ENCODE peak calls at places on chromosomes 7 and 10, in four cellular contexts. One of them, this sample, is unnamed.
A peak's percentile ranks its signal among the peaks of the same experiment; 100 is the strongest.

GRCh38 chr7:120961638-120962173 is 11.1 kb downstream of the ING3 start:
- DNase-seq in IMR-90: peak; percentile 11
- DNase-seq in K562: no peak
- DNase-seq in HepG2: no peak
- DNase-seq in this sample: no peak

GRCh38 chr7:97025983-97026704 is 1.5 kb upstream of the DLX5 start:
- DNase-seq in IMR-90: no peak
- DNase-seq in K562: no peak
- DNase-seq in HepG2: no peak
- DNase-seq in this sample: no peak

GRCh38 chr7:119720541-119720940 is 552.4 kb upstream of the KCND2 start:
- DNase-seq in IMR-90: peak; percentile 84
- DNase-seq in K562: no peak
- DNase-seq in HepG2: no peak
- DNase-seq in this sample: no peak

GRCh38 chr7:130365511-130366441 is 14.5 kb upstream of the CPA1 start:
- DNase-seq in IMR-90: peak; percentile 94
- DNase-seq in K562: no peak
- DNase-seq in HepG2: no peak
- DNase-seq in this sample: no peak

GRCh38 chr7:22660732-22661131 is 66.3 kb upstream of the IL6 start:
- DNase-seq in IMR-90: no peak
- DNase-seq in K562: no peak
- DNase-seq in HepG2: peak; percentile 4
- DNase-seq in this sample: peak; percentile 27

GRCh38 chr10:109386921-109387320 is 536.4 kb downstream of the XPNPEP1 start:
- DNase-seq in IMR-90: no peak
- DNase-seq in K562: no peak
- DNase-seq in HepG2: no peak
- DNase-seq in this sample: no peak

GRCh38 chr10:70284542-70285150 is 842 bp upstream of the NPFFR1 start:
- DNase-seq in IMR-90: no peak
- DNase-seq in K562: no peak
- DNase-seq in HepG2: no peak
- DNase-seq in this sample: no peak

GRCh38 chr7:138002828-138003189 is 923 bp upstream of the CREB3L2 start:
- DNase-seq in IMR-90: no peak
- DNase-seq in K562: no peak
- DNase-seq in HepG2: no peak
- DNase-seq in this sample: no peak

GRCh38 chr7:25009271-25009670 is 29.3 kb upstream of the OSBPL3 start:
- DNase-seq in IMR-90: peak; percentile 98
- DNase-seq in K562: no peak
- DNase-seq in HepG2: no peak
- DNase-seq in this sample: no peak

GRCh38 chr7:167976-168791 is 24.2 kb upstream of the FAM20C start:
- DNase-seq in IMR-90: no peak
- DNase-seq in K562: no peak
- DNase-seq in HepG2: no peak
- DNase-seq in this sample: no peak

GRCh38 chr10:15433850-15434537 is 62.9 kb upstream of the FAM171A1 start:
- DNase-seq in IMR-90: peak; percentile 46
- DNase-seq in K562: peak; percentile 58
- DNase-seq in HepG2: peak; percentile 30
- DNase-seq in this sample: peak; percentile 40

GRCh38 chr10:69412232-69412631 is 4.5 kb downstream of the TACR2 start:
- DNase-seq in IMR-90: no peak
- DNase-seq in K562: no peak
- DNase-seq in HepG2: no peak
- DNase-seq in this sample: no peak

GRCh38 chr7:44755698-44756627 is 7.3 kb downstream of the ZMIZ2 start:
- DNase-seq in IMR-90: no peak
- DNase-seq in K562: no peak
- DNase-seq in HepG2: no peak
- DNase-seq in this sample: no peak

GRCh38 chr7:140923358-140924006 is 1.2 kb downstream of the BRAF start:
- DNase-seq in IMR-90: no peak
- DNase-seq in K562: peak; percentile 41
- DNase-seq in HepG2: no peak
- DNase-seq in this sample: peak; percentile 13

GRCh38 chr7:45917658-45918057 is 3.4 kb downstream of the IGFBP3 start:
- DNase-seq in IMR-90: peak; percentile 64
- DNase-seq in K562: peak; percentile 74
- DNase-seq in HepG2: peak; percentile 28
- DNase-seq in this sample: peak; percentile 78

GRCh38 chr7:48875300-48875916 is 48.9 kb upstream of the CDC14C start:
- DNase-seq in IMR-90: no peak
- DNase-seq in K562: no peak
- DNase-seq in HepG2: peak; percentile 15
- DNase-seq in this sample: peak; percentile 48

GRCh38 chr10:93671042-93671441 is 31.4 kb downstream of the FRA10AC1 start:
- DNase-seq in IMR-90: no peak
- DNase-seq in K562: no peak
- DNase-seq in HepG2: no peak
- DNase-seq in this sample: no peak

GRCh38 chr7:94394399-94395140 is at the start of gene COL1A2:
- DNase-seq in IMR-90: peak; percentile 99
- DNase-seq in K562: peak; percentile 16
- DNase-seq in HepG2: no peak
- DNase-seq in this sample: no peak

GRCh38 chr10:103712898-103713498 is 142.4 kb downstream of the SH3PXD2A start:
- DNase-seq in IMR-90: peak; percentile 75
- DNase-seq in K562: peak; percentile 56
- DNase-seq in HepG2: peak; percentile 57
- DNase-seq in this sample: peak; percentile 74

GRCh38 chr7:87341441-87341840 is 4.0 kb upstream of the CROT start:
- DNase-seq in IMR-90: no peak
- DNase-seq in K562: no peak
- DNase-seq in HepG2: no peak
- DNase-seq in this sample: no peak

GRCh38 chr10:124168991-124169826 is 75.8 kb upstream of the CHST15 start:
- DNase-seq in IMR-90: no peak
- DNase-seq in K562: no peak
- DNase-seq in HepG2: no peak
- DNase-seq in this sample: no peak

GRCh38 chr10:88682491-88682890 is 18.2 kb downstream of the LIPF start:
- DNase-seq in IMR-90: no peak
- DNase-seq in K562: no peak
- DNase-seq in HepG2: no peak
- DNase-seq in this sample: no peak

GRCh38 chr7:92835140-92835850 is 1.1 kb downstream of the CDK6 start:
- DNase-seq in IMR-90: peak; percentile 74
- DNase-seq in K562: peak; percentile 72
- DNase-seq in HepG2: peak; percentile 87
- DNase-seq in this sample: peak; percentile 79
- TF ChIP-seq MAZ in IMR-90: no peak
- TF ChIP-seq MAZ in K562: no peak
- TF ChIP-seq MAZ in HepG2: no peak
- TF ChIP-seq MAZ in this sample: no peak

GRCh38 chr10:111128331-111129167 is 51.7 kb downstream of the ADRA2A start:
- DNase-seq in IMR-90: peak; percentile 12
- DNase-seq in K562: peak; percentile 59
- DNase-seq in HepG2: no peak
- DNase-seq in this sample: peak; percentile 61

GRCh38 chr10:111126981-111127848 is 50.4 kb downstream of the ADRA2A start:
- DNase-seq in IMR-90: no peak
- DNase-seq in K562: peak; percentile 13
- DNase-seq in HepG2: no peak
- DNase-seq in this sample: no peak

GRCh38 chr10:111131168-111131799 is 54.5 kb downstream of the ADRA2A start:
- DNase-seq in IMR-90: no peak
- DNase-seq in K562: peak; percentile 15
- DNase-seq in HepG2: no peak
- DNase-seq in this sample: no peak

GRCh38 chr10:111130471-111130870 is 53.6 kb downstream of the ADRA2A start:
- DNase-seq in IMR-90: no peak
- DNase-seq in K562: no peak
- DNase-seq in HepG2: no peak
- DNase-seq in this sample: no peak

DNA sequence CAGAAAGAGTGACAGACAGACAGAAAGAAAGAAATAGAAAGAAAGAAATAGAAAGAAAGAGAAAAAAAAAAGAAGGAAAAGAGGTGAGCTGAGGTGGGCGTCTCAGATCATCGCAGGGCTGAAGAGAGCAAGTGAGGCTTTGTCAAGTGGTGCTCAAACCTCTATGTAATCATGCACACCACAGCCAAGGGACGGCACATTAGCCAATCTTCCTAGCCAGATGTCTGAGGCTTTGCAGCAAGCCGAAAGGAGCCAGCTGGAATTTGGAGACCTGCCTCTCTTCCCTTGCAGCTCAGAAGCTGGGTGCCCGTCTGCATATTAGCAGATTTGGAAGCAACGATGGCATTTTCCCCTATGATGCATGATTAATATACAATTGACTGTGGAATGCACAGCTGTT is 52.5 kb downstream of the ADRA2A start:
- DNase-seq in IMR-90: no peak
- DNase-seq in K562: no peak
- DNase-seq in HepG2: no peak
- DNase-seq in this sample: no peak
- H3K27ac ChIP-seq in IMR-90: no peak overlapping the region
- H3K27ac ChIP-seq in K562: no peak overlapping the region
- H3K27ac ChIP-seq in HepG2: no peak overlapping the region
- H3K27ac ChIP-seq in this sample: no peak overlapping the region

GRCh38 chr7:123351506-123352225 is 151.9 kb upstream of the SLC13A1 start:
- DNase-seq in IMR-90: no peak
- DNase-seq in K562: no peak
- DNase-seq in HepG2: no peak
- DNase-seq in this sample: no peak

GRCh38 chr7:123352957-123353356 is 153.2 kb upstream of the SLC13A1 start:
- DNase-seq in IMR-90: no peak
- DNase-seq in K562: no peak
- DNase-seq in HepG2: no peak
- DNase-seq in this sample: no peak

GRCh38 chr7:123352226-123352550 is 152.4 kb upstream of the SLC13A1 start:
- DNase-seq in IMR-90: no peak
- DNase-seq in K562: no peak
- DNase-seq in HepG2: no peak
- DNase-seq in this sample: no peak

GRCh38 chr7:123348700-123349099 is 148.9 kb upstream of the SLC13A1 start:
- DNase-seq in IMR-90: no peak
- DNase-seq in K562: no peak
- DNase-seq in HepG2: no peak
- DNase-seq in this sample: no peak

DNA sequence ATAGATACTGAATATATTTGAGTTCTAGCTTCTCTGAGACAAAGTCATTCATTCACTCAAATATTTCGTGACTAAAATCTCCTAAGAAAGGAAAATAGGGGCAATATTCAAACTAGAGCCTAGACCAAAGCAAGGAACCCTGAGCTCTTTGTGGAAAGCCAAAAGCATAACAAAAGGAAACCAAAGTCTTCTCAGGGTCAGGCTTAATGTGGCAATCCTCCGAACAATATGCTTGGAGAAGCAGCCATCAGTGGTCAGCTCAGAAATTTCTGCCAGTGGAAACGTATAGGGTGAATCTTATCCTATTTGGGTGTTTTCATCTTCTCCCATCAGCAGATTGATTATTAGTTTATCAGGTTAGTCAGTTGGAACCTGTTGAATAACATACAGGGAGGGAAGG is 151.3 kb upstream of the SLC13A1 start:
- DNase-seq in IMR-90: no peak
- DNase-seq in K562: no peak
- DNase-seq in HepG2: no peak
- DNase-seq in this sample: no peak
- TF ChIP-seq CEBPB in IMR-90: no peak
- TF ChIP-seq CEBPB in K562: no peak
- TF ChIP-seq CEBPB in HepG2: no peak
- TF ChIP-seq CEBPB in this sample: no peak

DNA sequence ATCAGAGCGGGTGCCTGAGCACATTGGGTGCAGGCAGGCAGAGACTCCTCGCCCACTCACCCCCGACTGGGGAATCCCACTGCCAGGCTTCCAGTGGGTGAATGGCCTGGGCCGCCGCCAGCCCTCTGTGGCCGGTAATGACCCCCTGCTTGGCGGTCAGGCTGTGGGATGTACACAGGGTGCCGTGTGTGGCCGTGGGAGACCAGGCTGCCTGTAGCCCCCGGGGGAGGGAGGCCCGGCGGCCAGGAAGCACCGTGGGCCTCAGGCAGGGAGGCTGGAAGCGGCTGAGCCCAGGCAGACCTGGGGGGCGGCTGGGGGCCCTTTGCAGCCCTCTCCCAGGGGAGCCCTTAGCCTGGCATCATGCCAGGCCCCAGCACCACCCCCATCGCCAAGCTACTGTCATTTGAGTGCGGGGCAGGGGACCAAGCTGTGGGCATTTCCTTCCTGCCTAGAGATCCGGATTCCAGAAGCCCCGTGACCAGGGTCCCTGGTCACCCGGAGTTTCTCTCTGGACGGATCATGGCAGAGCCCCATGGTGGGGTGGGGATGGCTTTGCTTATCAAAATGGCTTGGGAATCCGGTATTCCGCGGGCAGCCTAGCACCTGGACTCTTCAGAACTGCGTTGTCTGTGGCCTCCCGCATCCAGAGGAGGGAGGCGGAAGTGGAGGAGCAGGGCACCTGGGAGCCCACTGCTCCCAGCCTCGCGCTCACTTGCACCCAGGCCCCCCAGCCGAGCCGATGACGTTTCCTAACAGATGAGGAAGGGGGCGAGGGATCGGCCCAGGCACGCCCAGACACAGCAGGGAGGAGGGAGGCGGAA is 1.1 kb downstream of the TTYH3 start:
- DNase-seq in IMR-90: peak; percentile 69
- DNase-seq in K562: no peak
- DNase-seq in HepG2: no peak
- DNase-seq in this sample: peak; percentile 57
- TF ChIP-seq MAZ in IMR-90: peak; percentile 62
- TF ChIP-seq MAZ in K562: no peak
- TF ChIP-seq MAZ in HepG2: no peak
- TF ChIP-seq MAZ in this sample: no peak

GRCh38 chr10:30435068-30435422 is 1.1 kb downstream of the MAP3K8 start:
- DNase-seq in IMR-90: peak; percentile 52
- DNase-seq in K562: no peak
- DNase-seq in HepG2: no peak
- DNase-seq in this sample: peak; percentile 52

GRCh38 chr10:30434273-30435067 is 486 bp downstream of the MAP3K8 start:
- DNase-seq in IMR-90: peak; percentile 74
- DNase-seq in K562: peak; percentile 59
- DNase-seq in HepG2: peak; percentile 83
- DNase-seq in this sample: peak; percentile 90

GRCh38 chr10:30432631-30433285 is 1.2 kb upstream of the MAP3K8 start:
- DNase-seq in IMR-90: no peak
- DNase-seq in K562: peak; percentile 33
- DNase-seq in HepG2: no peak
- DNase-seq in this sample: peak; percentile 77

GRCh38 chr10:30433286-30433778 is 652 bp upstream of the MAP3K8 start:
- DNase-seq in IMR-90: peak; percentile 67
- DNase-seq in K562: peak; percentile 42
- DNase-seq in HepG2: peak; percentile 77
- DNase-seq in this sample: peak; percentile 59

GRCh38 chr10:30433779-30434272 is at the start of gene MAP3K8:
- DNase-seq in IMR-90: peak; percentile 86
- DNase-seq in K562: peak; percentile 76
- DNase-seq in HepG2: peak; percentile 89
- DNase-seq in this sample: peak; percentile 94
- H3K27ac ChIP-seq in IMR-90: peak within 1 kb of the TSS; percentile 73
- H3K27ac ChIP-seq in K562: peak within 1 kb of the TSS; percentile 95
- H3K27ac ChIP-seq in HepG2: peak within 1 kb of the TSS; percentile 97
- H3K27ac ChIP-seq in this sample: peak within 1 kb of the TSS; percentile 97

This sample was measured in A549.